ENCODE peak calls at places on chromosomes 12 and 14, in five cellular contexts. One of them, this sample, is unnamed. For H3K4me1, the result is how much of the 10 kb centered on the place peaks cover.

GRCh38 chr12:114064497-114064896 is 98.4 kb upstream of the RBM19 start:
- DNase-seq in CD4-positive, alpha-beta memory T cell: no peak
- DNase-seq in suprapubic skin: no peak
- DNase-seq in endothelial cell of umbilical vein: no peak
- DNase-seq in right cardiac atrium: no peak
- DNase-seq in this sample: no peak

GRCh38 chr12:131699434-131699833 is 11.5 kb upstream of the SFSWAP start:
- DNase-seq in CD4-positive, alpha-beta memory T cell: no peak
- DNase-seq in suprapubic skin: no peak
- DNase-seq in endothelial cell of umbilical vein: no peak
- DNase-seq in right cardiac atrium: no peak
- DNase-seq in this sample: no peak

GRCh38 chr12:111355181-111355925 is 13.5 kb downstream of the PHETA1 start:
- DNase-seq in CD4-positive, alpha-beta memory T cell: no peak
- DNase-seq in suprapubic skin: no peak
- DNase-seq in endothelial cell of umbilical vein: no peak
- DNase-seq in right cardiac atrium: no peak
- DNase-seq in this sample: no peak

GRCh38 chr14:93543766-93544165 is 113.0 kb downstream of the UNC79 start:
- DNase-seq in CD4-positive, alpha-beta memory T cell: no peak
- DNase-seq in suprapubic skin: no peak
- DNase-seq in endothelial cell of umbilical vein: peak
- DNase-seq in right cardiac atrium: no peak
- DNase-seq in this sample: no peak

GRCh38 chr14:100536721-100537700 is 50.2 kb downstream of the BEGAIN start:
- DNase-seq in CD4-positive, alpha-beta memory T cell: no peak
- DNase-seq in suprapubic skin: peak
- DNase-seq in endothelial cell of umbilical vein: no peak
- DNase-seq in right cardiac atrium: peak
- DNase-seq in this sample: no peak

GRCh38 chr14:64695071-64695470 is 9.2 kb upstream of the PLEKHG3 start:
- DNase-seq in CD4-positive, alpha-beta memory T cell: no peak
- DNase-seq in suprapubic skin: peak
- DNase-seq in endothelial cell of umbilical vein: no peak
- DNase-seq in right cardiac atrium: no peak
- DNase-seq in this sample: no peak

GRCh38 chr12:51520576-51521325 is 70.3 kb upstream of the SCN8A start:
- DNase-seq in CD4-positive, alpha-beta memory T cell: no peak
- DNase-seq in suprapubic skin: no peak
- DNase-seq in endothelial cell of umbilical vein: no peak
- DNase-seq in right cardiac atrium: no peak
- DNase-seq in this sample: no peak

GRCh38 chr14:105391541-105391940 is 6.8 kb upstream of the TEX22 start:
- DNase-seq in CD4-positive, alpha-beta memory T cell: no peak
- DNase-seq in suprapubic skin: no peak
- DNase-seq in endothelial cell of umbilical vein: no peak
- DNase-seq in right cardiac atrium: peak
- DNase-seq in this sample: no peak

GRCh38 chr12:125140239-125140917 is 75.1 kb downstream of the AACS start:
- DNase-seq in CD4-positive, alpha-beta memory T cell: no peak
- DNase-seq in suprapubic skin: no peak
- DNase-seq in endothelial cell of umbilical vein: no peak
- DNase-seq in right cardiac atrium: no peak
- DNase-seq in this sample: peak

GRCh38 chr12:129750426-129750825 is 153.4 kb downstream of the TMEM132D start:
- DNase-seq in CD4-positive, alpha-beta memory T cell: no peak
- DNase-seq in suprapubic skin: no peak
- DNase-seq in endothelial cell of umbilical vein: no peak
- DNase-seq in right cardiac atrium: no peak
- DNase-seq in this sample: peak

GRCh38 chr14:93045965-93046695 is 69.6 kb downstream of the ITPK1 start:
- DNase-seq in CD4-positive, alpha-beta memory T cell: no peak
- DNase-seq in suprapubic skin: no peak
- DNase-seq in endothelial cell of umbilical vein: peak
- DNase-seq in right cardiac atrium: no peak
- DNase-seq in this sample: peak

GRCh38 chr12:131829351-131829794 is 1.2 kb downstream of the MMP17 start:
- DNase-seq in CD4-positive, alpha-beta memory T cell: no peak
- DNase-seq in suprapubic skin: no peak
- DNase-seq in endothelial cell of umbilical vein: no peak
- DNase-seq in right cardiac atrium: no peak
- DNase-seq in this sample: no peak

GRCh38 chr12:68159681-68160304 is at the start of gene IFNG:
- DNase-seq in CD4-positive, alpha-beta memory T cell: peak
- DNase-seq in suprapubic skin: no peak
- DNase-seq in endothelial cell of umbilical vein: no peak
- DNase-seq in right cardiac atrium: no peak
- DNase-seq in this sample: no peak

GRCh38 chr14:104442107-104442551 is 137.4 kb upstream of the C14orf180 start:
- DNase-seq in CD4-positive, alpha-beta memory T cell: no peak
- DNase-seq in suprapubic skin: peak
- DNase-seq in endothelial cell of umbilical vein: no peak
- DNase-seq in right cardiac atrium: no peak
- DNase-seq in this sample: no peak

GRCh38 chr14:82046512-82047226 is 513.0 kb upstream of the SEL1L start:
- DNase-seq in CD4-positive, alpha-beta memory T cell: no peak
- DNase-seq in suprapubic skin: no peak
- DNase-seq in endothelial cell of umbilical vein: no peak
- DNase-seq in right cardiac atrium: no peak
- DNase-seq in this sample: no peak

GRCh38 chr12:55683676-55684075 is 24.0 kb downstream of the ITGA7 start:
- DNase-seq in CD4-positive, alpha-beta memory T cell: no peak
- DNase-seq in suprapubic skin: no peak
- DNase-seq in endothelial cell of umbilical vein: no peak
- DNase-seq in right cardiac atrium: no peak
- DNase-seq in this sample: no peak

GRCh38 chr12:68455676-68456345 is 123.6 kb upstream of the MDM1 start:
- DNase-seq in CD4-positive, alpha-beta memory T cell: no peak
- DNase-seq in suprapubic skin: no peak
- DNase-seq in endothelial cell of umbilical vein: peak
- DNase-seq in right cardiac atrium: no peak
- DNase-seq in this sample: peak

GRCh38 chr14:36524874-36525745 is 5.1 kb upstream of the NKX2-1 start:
- DNase-seq in CD4-positive, alpha-beta memory T cell: no peak
- DNase-seq in suprapubic skin: no peak
- DNase-seq in endothelial cell of umbilical vein: no peak
- DNase-seq in right cardiac atrium: no peak
- DNase-seq in this sample: no peak

GRCh38 chr12:93407283-93407962 is 29.7 kb downstream of the NUDT4 start:
- DNase-seq in CD4-positive, alpha-beta memory T cell: no peak
- DNase-seq in suprapubic skin: no peak
- DNase-seq in endothelial cell of umbilical vein: no peak
- DNase-seq in right cardiac atrium: no peak
- DNase-seq in this sample: no peak

GRCh38 chr12:128258866-128259555 is 8.0 kb upstream of the TMEM132C start:
- DNase-seq in CD4-positive, alpha-beta memory T cell: no peak
- DNase-seq in suprapubic skin: no peak
- DNase-seq in endothelial cell of umbilical vein: no peak
- DNase-seq in right cardiac atrium: no peak
- DNase-seq in this sample: no peak

GRCh38 chr14:63212776-63213500 is 8.7 kb downstream of the RHOJ start:
- DNase-seq in CD4-positive, alpha-beta memory T cell: no peak
- DNase-seq in suprapubic skin: no peak
- DNase-seq in endothelial cell of umbilical vein: no peak
- DNase-seq in right cardiac atrium: no peak
- DNase-seq in this sample: no peak

GRCh38 chr12:89494411-89495231 is 30.0 kb downstream of the GALNT4 start:
- DNase-seq in CD4-positive, alpha-beta memory T cell: no peak
- DNase-seq in suprapubic skin: no peak
- DNase-seq in endothelial cell of umbilical vein: no peak
- DNase-seq in right cardiac atrium: no peak
- DNase-seq in this sample: peak

GRCh38 chr12:132986001-132986884 is at the start of gene ZNF26:
- DNase-seq in CD4-positive, alpha-beta memory T cell: peak
- DNase-seq in suprapubic skin: peak
- DNase-seq in endothelial cell of umbilical vein: peak
- DNase-seq in right cardiac atrium: peak
- DNase-seq in this sample: peak

GRCh38 chr14:55698051-55698450 is 118.0 kb downstream of the KTN1 start:
- DNase-seq in CD4-positive, alpha-beta memory T cell: no peak
- DNase-seq in suprapubic skin: no peak
- DNase-seq in endothelial cell of umbilical vein: no peak
- DNase-seq in right cardiac atrium: no peak
- DNase-seq in this sample: no peak

DNA sequence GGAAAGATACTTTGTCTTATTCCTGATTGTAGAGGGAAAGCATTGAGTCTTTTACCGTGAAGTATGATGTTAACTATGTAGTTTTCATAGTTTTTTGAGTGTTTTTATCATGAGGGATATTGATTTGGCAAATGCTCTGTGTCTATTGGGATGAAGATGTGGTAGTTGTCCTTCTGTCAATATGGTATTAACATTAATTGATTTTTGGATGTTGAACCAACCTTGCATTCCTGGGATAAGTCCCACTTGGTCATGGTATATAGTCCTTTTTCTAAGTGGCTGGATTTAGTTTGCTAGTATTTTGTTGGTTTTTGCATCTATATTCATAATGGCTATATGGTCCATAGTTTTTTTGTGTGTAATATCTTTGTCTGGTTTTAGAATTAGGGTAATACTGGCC is 42.8 kb downstream of the FAM222A start:
- DNase-seq in CD4-positive, alpha-beta memory T cell: no peak
- DNase-seq in suprapubic skin: no peak
- DNase-seq in endothelial cell of umbilical vein: no peak
- DNase-seq in right cardiac atrium: no peak
- DNase-seq in this sample: no peak
- H3K4me1 ChIP-seq in CD4-positive, alpha-beta memory T cell: under half
- H3K4me1 ChIP-seq in suprapubic skin: under half
- H3K4me1 ChIP-seq in endothelial cell of umbilical vein: under half
- H3K4me1 ChIP-seq in right cardiac atrium: under half
- H3K4me1 ChIP-seq in this sample: under half

GRCh38 chr14:75223664-75224154 is 47.3 kb upstream of the TMED10 start:
- DNase-seq in CD4-positive, alpha-beta memory T cell: no peak
- DNase-seq in suprapubic skin: no peak
- DNase-seq in endothelial cell of umbilical vein: no peak
- DNase-seq in right cardiac atrium: no peak
- DNase-seq in this sample: no peak

GRCh38 chr14:75220097-75220496 is 43.7 kb upstream of the TMED10 start:
- DNase-seq in CD4-positive, alpha-beta memory T cell: no peak
- DNase-seq in suprapubic skin: no peak
- DNase-seq in endothelial cell of umbilical vein: no peak
- DNase-seq in right cardiac atrium: no peak
- DNase-seq in this sample: no peak

GRCh38 chr14:75224561-75224960 is 48.1 kb upstream of the TMED10 start:
- DNase-seq in CD4-positive, alpha-beta memory T cell: no peak
- DNase-seq in suprapubic skin: no peak
- DNase-seq in endothelial cell of umbilical vein: no peak
- DNase-seq in right cardiac atrium: no peak
- DNase-seq in this sample: no peak

GRCh38 chr14:75221797-75222196 is 45.4 kb upstream of the TMED10 start:
- DNase-seq in CD4-positive, alpha-beta memory T cell: no peak
- DNase-seq in suprapubic skin: no peak
- DNase-seq in endothelial cell of umbilical vein: peak
- DNase-seq in right cardiac atrium: no peak
- DNase-seq in this sample: no peak

GRCh38 chr14:75222208-75222701 is 45.8 kb upstream of the TMED10 start:
- DNase-seq in CD4-positive, alpha-beta memory T cell: no peak
- DNase-seq in suprapubic skin: no peak
- DNase-seq in endothelial cell of umbilical vein: peak
- DNase-seq in right cardiac atrium: peak
- DNase-seq in this sample: peak
- H3K27ac ChIP-seq in CD4-positive, alpha-beta memory T cell: no peak
- H3K27ac ChIP-seq in suprapubic skin: no peak
- H3K27ac ChIP-seq in endothelial cell of umbilical vein: peak
- H3K27ac ChIP-seq in right cardiac atrium: no peak
- H3K27ac ChIP-seq in this sample: peak

DNA sequence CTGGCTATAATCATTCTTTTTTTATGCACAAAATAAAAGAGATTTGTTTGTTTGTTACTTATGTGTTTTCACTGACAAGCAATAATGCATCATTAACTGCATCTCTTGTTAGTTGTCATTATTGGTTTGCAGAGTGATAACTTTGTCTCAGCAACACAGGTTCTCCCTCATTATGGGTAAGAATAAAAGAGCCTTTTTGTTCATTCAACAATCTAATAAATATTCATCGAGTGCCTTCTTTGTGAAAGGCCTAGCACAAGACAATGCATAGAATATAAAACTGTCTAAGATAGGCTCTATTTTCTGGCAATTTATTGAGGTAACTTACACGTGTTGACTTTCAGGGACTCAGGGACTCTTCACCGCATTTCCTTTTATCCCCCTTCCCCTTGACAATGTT is 95.5 kb upstream of the KRR1 start:
- DNase-seq in CD4-positive, alpha-beta memory T cell: no peak
- DNase-seq in suprapubic skin: no peak
- DNase-seq in endothelial cell of umbilical vein: no peak
- DNase-seq in right cardiac atrium: no peak
- DNase-seq in this sample: no peak
- H3K4me1 ChIP-seq in CD4-positive, alpha-beta memory T cell: under half
- H3K4me1 ChIP-seq in suprapubic skin: under half
- H3K4me1 ChIP-seq in endothelial cell of umbilical vein: under half
- H3K4me1 ChIP-seq in right cardiac atrium: under half
- H3K4me1 ChIP-seq in this sample: under half

GRCh38 chr14:50344116-50344775 is 32.1 kb downstream of the DMAC2L start:
- DNase-seq in CD4-positive, alpha-beta memory T cell: no peak
- DNase-seq in suprapubic skin: no peak
- DNase-seq in endothelial cell of umbilical vein: no peak
- DNase-seq in right cardiac atrium: no peak
- DNase-seq in this sample: peak

GRCh38 chr14:50347521-50347920 is 35.4 kb downstream of the DMAC2L start:
- DNase-seq in CD4-positive, alpha-beta memory T cell: no peak
- DNase-seq in suprapubic skin: no peak
- DNase-seq in endothelial cell of umbilical vein: peak
- DNase-seq in right cardiac atrium: no peak
- DNase-seq in this sample: peak

GRCh38 chr14:50345891-50346422 is 33.8 kb downstream of the DMAC2L start:
- DNase-seq in CD4-positive, alpha-beta memory T cell: no peak
- DNase-seq in suprapubic skin: no peak
- DNase-seq in endothelial cell of umbilical vein: peak
- DNase-seq in right cardiac atrium: no peak
- DNase-seq in this sample: no peak

GRCh38 chr14:50343424-50343823 is 31.3 kb downstream of the DMAC2L start:
- DNase-seq in CD4-positive, alpha-beta memory T cell: no peak
- DNase-seq in suprapubic skin: no peak
- DNase-seq in endothelial cell of umbilical vein: no peak
- DNase-seq in right cardiac atrium: no peak
- DNase-seq in this sample: no peak

GRCh38 chr14:50344831-50345563 is 32.9 kb downstream of the DMAC2L start:
- DNase-seq in CD4-positive, alpha-beta memory T cell: no peak
- DNase-seq in suprapubic skin: no peak
- DNase-seq in endothelial cell of umbilical vein: peak
- DNase-seq in right cardiac atrium: no peak
- DNase-seq in this sample: no peak
- H3K27ac ChIP-seq in CD4-positive, alpha-beta memory T cell: no peak
- H3K27ac ChIP-seq in suprapubic skin: no peak
- H3K27ac ChIP-seq in endothelial cell of umbilical vein: no peak
- H3K27ac ChIP-seq in right cardiac atrium: no peak
- H3K27ac ChIP-seq in this sample: no peak

DNA sequence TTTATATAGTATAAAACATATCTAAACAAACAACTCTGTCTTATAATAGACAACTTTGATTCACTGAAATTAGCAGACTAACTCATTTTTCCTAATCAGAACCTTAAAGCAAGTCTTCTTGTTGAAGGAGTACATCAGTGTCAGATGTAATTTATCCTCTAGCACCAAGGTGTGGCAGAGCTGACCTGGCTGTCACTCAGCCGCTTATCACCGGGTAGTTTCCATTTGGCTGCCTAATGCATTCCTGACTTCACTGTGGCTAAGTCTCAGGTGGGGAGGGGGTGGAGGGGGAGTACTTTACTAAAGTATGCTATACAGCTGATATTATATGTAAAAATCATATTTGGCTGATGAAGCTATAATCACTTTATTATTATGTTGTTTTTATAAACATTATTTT is 339.9 kb upstream of the RGS6 start:
- DNase-seq in CD4-positive, alpha-beta memory T cell: no peak
- DNase-seq in suprapubic skin: no peak
- DNase-seq in endothelial cell of umbilical vein: no peak
- DNase-seq in right cardiac atrium: no peak
- DNase-seq in this sample: peak
- H3K4me1 ChIP-seq in CD4-positive, alpha-beta memory T cell: under half
- H3K4me1 ChIP-seq in suprapubic skin: under half
- H3K4me1 ChIP-seq in endothelial cell of umbilical vein: under half
- H3K4me1 ChIP-seq in right cardiac atrium: under half
- H3K4me1 ChIP-seq in this sample: under half